ENCODE peak calls at places on chromosomes 3 and 15, in four cellular contexts. V, G, O and F are unnamed samples.

GRCh38 chr3:60675424-60675823 is 575.8 kb downstream of the FHIT start:
- DNase-seq in V (no peak), G (no peak), O (no peak), F (no peak)

GRCh38 chr3:157335677-157336076 is 101.0 kb upstream of the PTX3 start:
- DNase-seq in V (peak), G (peak), O (peak), F (no peak)

GRCh38 chr3:17302774-17303173 is 418.0 kb downstream of the PLCL2 start:
- DNase-seq in V (no peak), G (no peak), O (peak), F (no peak)

GRCh38 chr3:173660645-173661299 is 263.2 kb downstream of the NLGN1 start:
- DNase-seq in V (no peak), G (no peak), O (peak), F (no peak)

GRCh38 chr3:196422976-196423781 is 9.0 kb downstream of the UBXN7 start:
- DNase-seq in V (no peak), G (no peak), O (no peak), F (no peak)

GRCh38 chr3:45583021-45583851 is 11.3 kb upstream of the LIMD1 start:
- DNase-seq in V (no peak), G (no peak), O (no peak), F (no peak)

GRCh38 chr3:163924600-163924999 is 1153.7 kb downstream of the SI start:
- DNase-seq in V (no peak), G (no peak), O (no peak), F (no peak)

GRCh38 chr3:33146791-33147445 is 33.1 kb downstream of the CRTAP start:
- DNase-seq in V (no peak), G (no peak), O (peak), F (no peak)

GRCh38 chr3:12428131-12428530 is 56.1 kb upstream of the TSEN2 start:
- DNase-seq in V (no peak), G (no peak), O (no peak), F (no peak)

GRCh38 chr3:14921811-14922705 is 25.3 kb upstream of the NR2C2 start:
- DNase-seq in V (no peak), G (no peak), O (peak), F (no peak)

GRCh38 chr3:192957441-192957951 is 39.8 kb upstream of the MB21D2 start:
- DNase-seq in V (no peak), G (no peak), O (peak), F (no peak)

GRCh38 chr15:67785431-67785830 is 39.9 kb upstream of the SKOR1 start:
- DNase-seq in V (no peak), G (no peak), O (no peak), F (no peak)

GRCh38 chr15:72835289-72835890 is 51.8 kb upstream of the ADPGK start:
- DNase-seq in V (peak), G (peak), O (no peak), F (peak)

GRCh38 chr15:67179411-67179995 is 75.0 kb downstream of the AAGAB start:
- DNase-seq in V (no peak), G (no peak), O (no peak), F (no peak)

GRCh38 chr15:58357529-58358476 is 74.0 kb upstream of the LIPC start:
- DNase-seq in V (peak), G (peak), O (peak), F (no peak)

GRCh38 chr3:112390783-112391641 is 58.1 kb downstream of the CD200 start:
- DNase-seq in V (peak), G (peak), O (peak), F (no peak)

GRCh38 chr15:91940466-91941381 is 87.2 kb downstream of the SLCO3A1 start:
- DNase-seq in V (no peak), G (no peak), O (no peak), F (no peak)

GRCh38 chr3:185290266-185290665 is 36.4 kb upstream of the EHHADH start:
- DNase-seq in V (no peak), G (no peak), O (no peak), F (no peak)

GRCh38 chr3:39814007-39814406 is 4.6 kb downstream of the MYRIP start:
- DNase-seq in V (no peak), G (no peak), O (no peak), F (no peak)

GRCh38 chr15:47603026-47603425 is 114.3 kb upstream of the SEMA6D start:
- DNase-seq in V (no peak), G (no peak), O (peak), F (no peak)

GRCh38 chr15:72491768-72492167 is 17.6 kb downstream of the ARIH1 start:
- DNase-seq in V (peak), G (no peak), O (peak), F (no peak)

GRCh38 chr3:89165636-89166312 is 58.4 kb downstream of the EPHA3 start:
- DNase-seq in V (peak), G (peak), O (no peak), F (no peak)

GRCh38 chr15:78024141-78024567 is 53.4 kb downstream of the TBC1D2B start:
- DNase-seq in V (no peak), G (no peak), O (peak), F (no peak)

GRCh38 chr15:78873796-78874761 is 1.4 kb downstream of the MORF4L1 start:
- DNase-seq in V (peak), G (no peak), O (peak), F (no peak)

GRCh38 chr3:10235551-10235950 is 12.7 kb upstream of the TATDN2 start:
- DNase-seq in V (no peak), G (no peak), O (no peak), F (no peak)

GRCh38 chr3:502486-502885 is 305.9 kb downstream of the CHL1 start:
- DNase-seq in V (no peak), G (no peak), O (no peak), F (no peak)

GRCh38 chr3:188664795-188665194 is 507.0 kb upstream of the TPRG1 start:
- DNase-seq in V (peak), G (no peak), O (no peak), F (no peak)

GRCh38 chr3:123283657-123284398 is 82.1 kb downstream of the SEC22A start:
- DNase-seq in V (no peak), G (no peak), O (no peak), F (no peak)

GRCh38 chr15:27165590-27165989 is 194.6 kb downstream of the GABRG3 start:
- DNase-seq in V (no peak), G (no peak), O (no peak), F (no peak)

GRCh38 chr15:69758810-69759410 is 306.3 kb downstream of the RPLP1 start:
- DNase-seq in V (no peak), G (no peak), O (peak), F (no peak)

GRCh38 chr3:17424137-17424536 is 318.3 kb downstream of the TBC1D5 start:
- DNase-seq in V (no peak), G (no peak), O (peak), F (no peak)

GRCh38 chr3:196082471-196082971 is 631 bp upstream of the TFRC start:
- DNase-seq in V (no peak), G (no peak), O (peak), F (no peak)

GRCh38 chr3:143851331-143852017 is 3.2 kb upstream of the SLC9A9 start:
- DNase-seq in V (peak), G (no peak), O (no peak), F (no peak)

GRCh38 chr3:120202363-120202762 is 82.7 kb downstream of the GPR156 start:
- DNase-seq in V (no peak), G (no peak), O (no peak), F (no peak)

GRCh38 chr3:86702381-86702958 is 288.5 kb downstream of the VGLL3 start:
- DNase-seq in V (peak), G (no peak), O (peak), F (no peak)

GRCh38 chr15:42494998-42495360 is 455 bp upstream of the SNAP23 start:
- DNase-seq in V (peak), G (no peak), O (peak), F (no peak)

GRCh38 chr3:25433868-25434267 is 5.8 kb downstream of the RARB start:
- DNase-seq in V (peak), G (no peak), O (peak), F (no peak)

DNA sequence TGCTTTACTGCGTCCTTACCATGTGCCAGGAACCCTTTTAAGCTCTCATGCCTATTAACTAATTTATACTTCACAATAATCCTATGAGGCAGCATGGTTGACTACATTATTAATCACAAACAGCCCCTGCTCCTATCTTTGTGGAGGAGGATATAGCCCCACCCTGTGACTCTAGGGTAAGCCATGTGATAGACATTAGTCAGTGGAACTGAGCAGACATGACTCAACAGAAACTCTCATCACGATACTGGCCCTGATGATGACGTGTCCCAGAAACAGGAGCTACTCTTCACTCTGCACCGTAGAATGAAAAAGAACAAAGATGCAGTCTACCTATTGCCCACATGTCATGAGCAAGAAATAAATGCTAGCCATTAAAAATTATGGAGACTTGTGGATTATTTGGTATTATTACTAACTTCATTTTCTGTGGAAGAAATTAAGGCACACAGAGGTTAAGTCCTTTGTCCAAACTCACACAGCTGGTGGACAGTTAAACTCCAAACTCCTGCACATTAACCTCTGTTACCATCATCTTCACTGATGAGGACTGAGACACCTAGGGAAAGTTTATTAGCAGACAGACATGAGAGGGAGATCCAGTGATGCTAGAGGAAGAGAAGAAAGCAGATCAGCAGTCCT is 51.2 kb downstream of the CFAP20DC start:
- DNase-seq in V (peak), G (no peak), O (peak), F (no peak)
- H4K5ac ChIP-seq in V (no peak), G (no peak), O (peak), F (no peak)

GRCh38 chr3:79910337-79910736 is 142.5 kb upstream of the ROBO1 start:
- DNase-seq in V (peak), G (no peak), O (no peak), F (no peak)

DNA sequence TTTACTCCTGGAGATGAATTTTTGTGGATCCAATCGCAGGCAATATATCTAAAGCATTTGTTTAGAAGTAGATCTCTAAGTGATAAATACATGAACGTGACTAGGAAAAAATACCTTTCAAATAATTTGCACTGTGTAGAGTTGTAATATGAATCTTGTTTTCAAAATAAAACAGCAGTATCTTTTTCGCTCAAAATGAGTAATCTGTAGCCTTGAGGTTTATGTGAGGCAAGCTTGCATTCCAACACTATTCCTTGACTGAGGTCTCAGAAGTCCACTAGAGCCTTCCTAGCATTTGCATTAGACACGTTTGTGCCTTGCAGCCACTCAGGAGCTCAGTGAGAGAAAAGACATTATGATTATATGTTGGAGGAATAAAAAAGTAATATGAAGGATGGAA is 138.3 kb upstream of the ROBO1 start:
- DNase-seq in V (no peak), G (no peak), O (no peak), F (no peak)
- H4K5ac ChIP-seq in V (no peak), G (no peak), O (no peak), F (no peak)

GRCh38 chr15:65994832-65995231 is 125.5 kb downstream of the RAB11A start:
- DNase-seq in V (no peak), G (no peak), O (no peak), F (no peak)
- H4K5ac ChIP-seq in V (no peak), G (no peak), O (no peak), F (no peak)

GRCh38 chr15:34755419-34755773 is 598 bp upstream of the GJD2 start:
- DNase-seq in V (no peak), G (no peak), O (no peak), F (no peak)
- H4K5ac ChIP-seq in V (no peak), G (no peak), O (no peak), F (no peak)

GRCh38 chr3:64260391-64260790 is 35.1 kb upstream of the PRICKLE2 start:
- DNase-seq in V (no peak), G (no peak), O (peak), F (no peak)
- H4K5ac ChIP-seq in V (no peak), G (no peak), O (peak), F (no peak)

GRCh38 chr15:50051811-50052419 is 67.1 kb downstream of the ATP8B4 start:
- DNase-seq in V (peak), G (peak), O (peak), F (no peak)
- H4K5ac ChIP-seq in V (no peak), G (no peak), O (peak), F (no peak)

GRCh38 chr15:63364293-63365003 is 17.2 kb downstream of the CA12 start:
- DNase-seq in V (peak), G (no peak), O (peak), F (no peak)

GRCh38 chr15:63363292-63363691 is 18.4 kb downstream of the CA12 start:
- DNase-seq in V (peak), G (no peak), O (no peak), F (no peak)

GRCh38 chr15:63362196-63362595 is 19.4 kb downstream of the CA12 start:
- DNase-seq in V (no peak), G (no peak), O (no peak), F (no peak)

GRCh38 chr15:63365004-63365555 is 16.6 kb downstream of the CA12 start:
- DNase-seq in V (no peak), G (no peak), O (no peak), F (no peak)

GRCh38 chr15:63362873-63363272 is 18.8 kb downstream of the CA12 start:
- DNase-seq in V (no peak), G (no peak), O (no peak), F (no peak)
- H4K5ac ChIP-seq in V (no peak), G (no peak), O (no peak), F (no peak)

DNA sequence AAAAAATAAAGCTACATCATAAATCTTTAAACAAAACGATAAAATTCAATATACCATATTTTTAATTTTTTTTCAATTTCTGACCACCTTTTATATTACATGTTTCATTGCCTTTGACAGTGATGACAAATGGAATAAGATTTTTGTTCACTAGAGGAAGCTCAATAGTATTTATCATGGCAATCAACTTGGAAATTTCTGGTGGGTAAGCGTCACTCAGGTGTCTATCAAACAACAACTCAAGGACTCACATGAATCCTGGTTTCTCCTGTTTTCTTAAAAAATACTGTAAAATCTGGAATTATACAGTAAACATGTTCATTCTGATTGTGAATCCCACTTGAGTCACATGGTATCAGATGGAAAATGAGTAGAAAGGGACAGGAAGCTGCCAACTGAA is 782.2 kb downstream of the OTOL1 start:
- DNase-seq in V (no peak), G (no peak), O (no peak), F (no peak)
- H4K5ac ChIP-seq in V (no peak), G (no peak), O (no peak), F (no peak)

GRCh38 chr15:31871159-31871886 is 159.0 kb upstream of the CHRNA7 start:
- DNase-seq in V (no peak), G (no peak), O (no peak), F (no peak)

GRCh38 chr15:31867536-31868442 is 162.5 kb upstream of the CHRNA7 start:
- DNase-seq in V (peak), G (peak), O (peak), F (peak)

GRCh38 chr15:31869640-31870335 is 160.5 kb upstream of the CHRNA7 start:
- DNase-seq in V (peak), G (no peak), O (no peak), F (no peak)

GRCh38 chr15:31870336-31871158 is 159.8 kb upstream of the CHRNA7 start:
- DNase-seq in V (peak), G (peak), O (peak), F (peak)

DNA sequence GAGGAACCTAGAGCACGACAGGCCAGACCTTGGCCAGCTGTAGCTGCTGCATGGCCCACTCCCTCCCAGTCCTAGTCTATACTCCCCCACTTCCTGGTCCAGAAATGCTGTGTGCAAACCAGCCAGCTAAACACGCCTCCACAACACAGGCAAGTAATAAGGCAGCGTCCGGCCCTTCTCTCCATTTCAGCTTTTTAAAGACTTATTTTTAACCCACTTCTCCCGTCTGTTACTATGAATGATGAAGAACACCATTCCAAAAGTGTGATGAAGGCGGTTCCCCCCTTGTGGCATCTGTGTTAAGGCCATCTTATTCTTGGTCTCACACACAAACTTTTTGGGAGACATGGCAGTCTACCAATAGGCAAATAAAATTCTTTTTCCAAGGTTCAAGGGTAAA is 164.1 kb upstream of the CHRNA7 start:
- DNase-seq in V (no peak), G (no peak), O (no peak), F (no peak)
- H4K5ac ChIP-seq in V (no peak), G (no peak), O (no peak), F (no peak)

GRCh38 chr15:90860450-90860849 is 7.9 kb upstream of the FURIN start:
- DNase-seq in V (no peak), G (no peak), O (no peak), F (no peak)
- H4K5ac ChIP-seq in V (no peak), G (no peak), O (no peak), F (no peak)